ENCODE peak calls at places on chromosomes 6 and 20, in four cellular contexts. C is EH, Q is astrocyte of the spinal cord, A is GM12892. D is an unnamed sample.
A peak's percentile ranks its signal among the peaks of the same experiment; 100 is the strongest.

GRCh38 chr6:106149472-106150069 is 63.4 kb downstream of the PRDM1 start:
- DNase-seq in C (no peak), Q (no peak), A (no peak), D (no peak)

GRCh38 chr6:42978487-42978792 is 541 bp downstream of the PEX6 start:
- DNase-seq in C (peak; percentile 61), Q (no peak), A (peak; percentile 37), D (no peak)

GRCh38 chr6:45486739-45487138 is 109.0 kb upstream of the SUPT3H start:
- DNase-seq in C (no peak), Q (no peak), A (no peak), D (no peak)

GRCh38 chr6:90146914-90147668 is 149.6 kb downstream of the BACH2 start:
- DNase-seq in C (no peak), Q (no peak), A (no peak), D (no peak)

GRCh38 chr20:32337937-32338661 is 20.0 kb upstream of the ASXL1 start:
- DNase-seq in C (no peak), Q (no peak), A (no peak), D (no peak)

GRCh38 chr6:157148391-157149323 is 174.7 kb downstream of the TMEM242 start:
- DNase-seq in C (peak; percentile 96), Q (peak; percentile 96), A (no peak), D (no peak)

GRCh38 chr20:15475483-15475882 is 1097.8 kb downstream of the KIF16B start:
- DNase-seq in C (peak; percentile 24), Q (no peak), A (no peak), D (no peak)

GRCh38 chr6:161233986-161234620 is 39.8 kb downstream of the AGPAT4 start:
- DNase-seq in C (peak; percentile 96), Q (peak; percentile 93), A (no peak), D (no peak)

GRCh38 chr20:1900321-1900791 is 5.1 kb downstream of the SIRPA start:
- DNase-seq in C (peak; percentile 81), Q (peak; percentile 75), A (no peak), D (no peak)

GRCh38 chr6:137303436-137303835 is 84.3 kb upstream of the IFNGR1 start:
- DNase-seq in C (no peak), Q (peak; percentile 5), A (no peak), D (no peak)

GRCh38 chr20:62412194-62413024 is 5.3 kb upstream of the CABLES2 start:
- DNase-seq in C (no peak), Q (no peak), A (no peak), D (no peak)

GRCh38 chr6:146267946-146268345 is 239.1 kb downstream of the GRM1 start:
- DNase-seq in C (no peak), Q (no peak), A (no peak), D (no peak)

GRCh38 chr20:40703981-40704530 is 15.0 kb upstream of the MAFB start:
- DNase-seq in C (no peak), Q (no peak), A (no peak), D (no peak)

GRCh38 chr6:41690541-41691330 is 44.7 kb downstream of the TFEB start:
- DNase-seq in C (no peak), Q (no peak), A (no peak), D (peak; percentile 9)

GRCh38 chr6:132730560-132730959 is 16.7 kb upstream of the VNN1 start:
- DNase-seq in C (peak; percentile 35), Q (peak; percentile 57), A (no peak), D (no peak)

GRCh38 chr6:118905851-118906250 is 11.9 kb downstream of the ASF1A start:
- DNase-seq in C (no peak), Q (no peak), A (no peak), D (no peak)

GRCh38 chr20:1666802-1667201 is 9.2 kb upstream of the SIRPG start:
- DNase-seq in C (no peak), Q (no peak), A (no peak), D (no peak)

GRCh38 chr6:49557177-49557576 is 6.7 kb downstream of the C6orf141 start:
- DNase-seq in C (no peak), Q (no peak), A (no peak), D (no peak)

GRCh38 chr6:167308207-167308606 is 16.7 kb upstream of the TTLL2 start:
- DNase-seq in C (no peak), Q (no peak), A (no peak), D (no peak)

GRCh38 chr6:97280766-97281165 is 2.2 kb downstream of the MMS22L start:
- DNase-seq in C (no peak), Q (no peak), A (no peak), D (no peak)